ENCODE peak calls at places on chromosome 22, in nine cellular contexts. K is kidney, W is astrocyte of the spinal cord, X is heart left ventricle, F is esophagus muscularis mucosa, J is cardiac fibroblast, Y is HFF-Myc, T is foreskin fibroblast, Q is Panc1. V is an unnamed sample.

GRCh38 chr22:48898524-48899377 is 928.9 kb downstream of the BRD1 start:
- DNase-seq in K (no peak), W (no peak), X (no peak), F (peak), J (no peak), Y (no peak), T (no peak), Q (no peak), V (no peak)

GRCh38 chr22:50527921-50528681 is 1.7 kb downstream of the TYMP start:
- DNase-seq in K (no peak), W (no peak), X (peak), F (no peak), J (no peak), Y (no peak), T (no peak), Q (no peak), V (no peak)

GRCh38 chr22:46906326-46907045 is 144.0 kb downstream of the TBC1D22A start:
- DNase-seq in K (no peak), W (no peak), X (no peak), F (no peak), J (no peak), Y (no peak), T (no peak), Q (no peak), V (no peak)

GRCh38 chr22:24386814-24387550 is 40.4 kb upstream of the ADORA2A start:
- DNase-seq in K (no peak), W (no peak), X (no peak), F (no peak), J (peak), Y (no peak), T (no peak), Q (no peak), V (no peak)

GRCh38 chr22:44452531-44453420 is 45.3 kb downstream of the RTL6 start:
- DNase-seq in K (peak), W (no peak), X (no peak), F (no peak), J (no peak), Y (no peak), T (no peak), Q (no peak), V (no peak)

GRCh38 chr22:44664149-44664548 is 37.9 kb upstream of the PRR5 start:
- DNase-seq in K (peak), W (peak), X (peak), F (peak), J (peak), Y (no peak), T (peak), Q (no peak), V (no peak)

GRCh38 chr22:49208768-49209252 is 618.9 kb downstream of the BRD1 start:
- DNase-seq in K (peak), W (no peak), X (no peak), F (no peak), J (no peak), Y (no peak), T (no peak), Q (no peak), V (no peak)

GRCh38 chr22:33969052-33969451 is 48.8 kb upstream of the LARGE1 start:
- DNase-seq in K (no peak), W (no peak), X (no peak), F (no peak), J (no peak), Y (no peak), T (no peak), Q (no peak), V (no peak)

GRCh38 chr22:23250424-23251363 is 70.4 kb downstream of the BCR start:
- DNase-seq in K (no peak), W (no peak), X (no peak), F (no peak), J (no peak), Y (no peak), T (no peak), Q (no peak), V (no peak)

GRCh38 chr22:48742191-48742555 is 1085.5 kb downstream of the BRD1 start:
- DNase-seq in K (peak), W (no peak), X (peak), F (no peak), J (no peak), Y (no peak), T (no peak), Q (no peak), V (no peak)

GRCh38 chr22:50487290-50488005 is 789 bp downstream of the MIOX start:
- DNase-seq in K (no peak), W (no peak), X (peak), F (no peak), J (no peak), Y (no peak), T (no peak), Q (no peak), V (no peak)

GRCh38 chr22:49855491-49855911 is 1.9 kb downstream of the ZBED4 start:
- DNase-seq in K (no peak), W (peak), X (no peak), F (no peak), J (peak), Y (no peak), T (no peak), Q (no peak), V (no peak)

GRCh38 chr22:44648085-44648820 is 53.8 kb upstream of the PRR5 start:
- DNase-seq in K (peak), W (no peak), X (peak), F (peak), J (no peak), Y (no peak), T (peak), Q (no peak), V (no peak)

GRCh38 chr22:50713571-50714056 is 24.4 kb upstream of the ACR start:
- DNase-seq in K (peak), W (no peak), X (peak), F (no peak), J (no peak), Y (no peak), T (no peak), Q (no peak), V (no peak)

GRCh38 chr22:44685384-44686056 is 16.5 kb upstream of the PRR5 start:
- DNase-seq in K (no peak), W (no peak), X (no peak), F (no peak), J (peak), Y (peak), T (no peak), Q (no peak), V (no peak)

GRCh38 chr22:22941831-22942510 is 54.4 kb downstream of the IGLL5 start:
- DNase-seq in K (no peak), W (no peak), X (peak), F (peak), J (no peak), Y (no peak), T (no peak), Q (no peak), V (no peak)

GRCh38 chr22:49553518-49554295 is 274.0 kb downstream of the BRD1 start:
- DNase-seq in K (peak), W (no peak), X (peak), F (no peak), J (no peak), Y (no peak), T (no peak), Q (no peak), V (no peak)

GRCh38 chr22:23061471-23062280 is 8.6 kb upstream of the GNAZ start:
- DNase-seq in K (peak), W (no peak), X (peak), F (peak), J (no peak), Y (no peak), T (no peak), Q (no peak), V (no peak)

GRCh38 chr22:46070722-46071450 is 79.4 kb upstream of the PPARA start:
- DNase-seq in K (peak), W (peak), X (peak), F (no peak), J (peak), Y (no peak), T (peak), Q (no peak), V (no peak)

GRCh38 chr22:26646158-26646557 is 11.2 kb upstream of the MIAT start:
- DNase-seq in K (no peak), W (no peak), X (no peak), F (no peak), J (peak), Y (no peak), T (peak), Q (no peak), V (no peak)

GRCh38 chr22:47337161-47337621 is 574.7 kb downstream of the TBC1D22A start:
- DNase-seq in K (no peak), W (peak), X (no peak), F (peak), J (peak), Y (peak), T (peak), Q (peak), V (peak)

GRCh38 chr22:48567213-48567975 is 1260.3 kb downstream of the BRD1 start:
- DNase-seq in K (peak), W (no peak), X (peak), F (no peak), J (no peak), Y (no peak), T (no peak), Q (no peak), V (no peak)

GRCh38 chr22:42649261-42650056 is at the start of gene CYB5R3:
- DNase-seq in K (peak), W (peak), X (peak), F (peak), J (peak), Y (no peak), T (peak), Q (no peak), V (no peak)

GRCh38 chr22:45994516-45995404 is 17.8 kb upstream of the WNT7B start:
- DNase-seq in K (peak), W (peak), X (peak), F (no peak), J (peak), Y (no peak), T (peak), Q (no peak), V (no peak)

GRCh38 chr22:32746715-32747114 is 54.8 kb upstream of the TIMP3 start:
- DNase-seq in K (no peak), W (no peak), X (peak), F (no peak), J (no peak), Y (no peak), T (no peak), Q (no peak), V (no peak)

GRCh38 chr22:26476705-26477340 is 6.8 kb downstream of the HPS4 start:
- DNase-seq in K (no peak), W (peak), X (no peak), F (no peak), J (peak), Y (no peak), T (no peak), Q (no peak), V (peak)

GRCh38 chr22:49983148-49984042 is 22.8 kb downstream of the PIM3 start:
- DNase-seq in K (peak), W (no peak), X (peak), F (no peak), J (no peak), Y (no peak), T (no peak), Q (no peak), V (no peak)

GRCh38 chr22:48950151-48950915 is 877.3 kb downstream of the BRD1 start:
- DNase-seq in K (no peak), W (no peak), X (no peak), F (peak), J (no peak), Y (no peak), T (no peak), Q (no peak), V (no peak)

GRCh38 chr22:37021710-37022482 is 2.4 kb downstream of the MPST start:
- DNase-seq in K (peak), W (peak), X (no peak), F (no peak), J (peak), Y (no peak), T (peak), Q (peak), V (no peak)

GRCh38 chr22:18085188-18085587 is 7.4 kb downstream of the PEX26 start:
- DNase-seq in K (no peak), W (no peak), X (no peak), F (no peak), J (peak), Y (no peak), T (peak), Q (no peak), V (no peak)

GRCh38 chr22:41619979-41620645 is 731 bp downstream of the DESI1 start:
- DNase-seq in K (peak), W (no peak), X (peak), F (no peak), J (no peak), Y (no peak), T (no peak), Q (no peak), V (no peak)

GRCh38 chr22:32987081-32987631 is 71.0 kb downstream of the SYN3 start:
- DNase-seq in K (no peak), W (no peak), X (no peak), F (no peak), J (no peak), Y (no peak), T (no peak), Q (no peak), V (peak)

GRCh38 chr22:26471522-26471921 is 12.1 kb downstream of the HPS4 start:
- DNase-seq in K (no peak), W (peak), X (no peak), F (no peak), J (peak), Y (peak), T (peak), Q (peak), V (no peak)

DNA sequence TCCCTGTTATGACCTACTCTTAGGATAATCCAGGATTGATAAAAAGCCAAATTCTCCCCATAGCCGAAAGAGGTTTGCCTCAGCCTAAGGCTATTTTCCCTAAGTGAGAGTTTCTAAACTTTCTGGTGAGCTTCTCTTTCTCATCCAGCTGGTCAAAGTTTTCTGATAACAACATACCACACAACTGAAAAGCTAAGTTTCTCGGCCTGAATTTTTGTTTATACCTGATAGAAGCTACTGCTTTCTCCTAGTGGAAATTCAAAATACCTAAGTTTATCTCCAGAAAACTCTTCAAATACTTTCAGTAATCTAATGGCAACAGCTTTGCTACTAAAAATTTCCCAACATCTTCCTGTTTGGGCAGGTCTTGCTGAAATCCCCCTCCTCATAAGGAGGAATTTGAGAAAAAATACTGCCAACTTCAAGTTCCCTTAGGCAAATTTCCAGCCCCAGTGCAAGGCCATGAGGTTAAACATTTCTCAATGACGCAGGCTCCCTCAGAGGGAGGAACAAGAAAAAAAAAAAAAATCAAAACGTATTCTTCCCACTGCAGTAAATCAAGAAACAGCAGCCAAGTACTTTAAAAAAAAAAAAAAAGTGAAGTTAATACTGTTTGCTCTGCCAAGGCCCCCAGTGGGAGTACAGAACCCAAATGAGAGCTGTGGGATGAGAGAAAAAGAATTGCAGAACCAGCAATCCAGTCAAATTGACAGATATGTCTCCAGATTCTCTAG is 127.0 kb downstream of the MRTFA start:
- DNase-seq in K (no peak), W (peak), X (no peak), F (no peak), J (peak), Y (no peak), T (peak), Q (no peak), V (peak)
- H3K4me3 ChIP-seq in K (peak), W (no peak), X (no peak), F (no peak), J (no peak), Y (no peak), T (no peak), Q (no peak), V (no peak)

GRCh38 chr22:29838599-29838956 is 504 bp upstream of the ASCC2 start:
- DNase-seq in K (no peak), W (no peak), X (no peak), F (no peak), J (no peak), Y (no peak), T (no peak), Q (no peak), V (no peak)

GRCh38 chr22:29842172-29842571 is 4.1 kb upstream of the ASCC2 start:
- DNase-seq in K (no peak), W (no peak), X (no peak), F (no peak), J (no peak), Y (no peak), T (no peak), Q (no peak), V (no peak)

GRCh38 chr22:29846290-29846689 is 8.2 kb upstream of the ASCC2 start:
- DNase-seq in K (no peak), W (no peak), X (no peak), F (no peak), J (no peak), Y (no peak), T (no peak), Q (no peak), V (no peak)

GRCh38 chr22:29840498-29840897 is 2.4 kb upstream of the ASCC2 start:
- DNase-seq in K (no peak), W (no peak), X (no peak), F (no peak), J (no peak), Y (no peak), T (peak), Q (no peak), V (no peak)

GRCh38 chr22:29842740-29843139 is 4.7 kb upstream of the ASCC2 start:
- DNase-seq in K (no peak), W (peak), X (no peak), F (no peak), J (peak), Y (peak), T (peak), Q (peak), V (peak)
- TF ChIP-seq CTCF in K (no peak), W (no peak), X (no peak), F (no peak), J (no peak), Y (no peak), T (no peak), Q (no peak), V (no peak)

DNA sequence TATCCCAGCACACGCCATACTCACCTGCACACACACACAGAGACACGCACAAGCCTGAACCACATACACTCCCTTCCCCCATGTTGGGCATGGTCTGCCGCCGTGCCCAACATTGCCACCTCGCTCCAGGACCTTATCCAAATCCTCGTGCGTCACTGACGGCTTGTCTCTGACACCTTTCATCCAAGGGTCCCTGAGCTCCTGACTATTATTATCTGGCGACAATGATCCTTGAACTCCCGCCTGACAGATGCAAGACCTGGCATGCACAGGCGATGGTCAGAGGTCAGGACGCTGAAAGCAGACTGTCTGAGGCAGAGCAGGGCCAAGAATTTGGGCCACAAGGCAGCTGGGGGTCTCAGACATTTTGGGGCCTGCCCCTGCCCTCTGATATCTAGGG is 4.2 kb downstream of the MB start:
- DNase-seq in K (peak), W (no peak), X (no peak), F (no peak), J (no peak), Y (no peak), T (no peak), Q (no peak), V (no peak)
- H3K4me3 ChIP-seq in K (no peak), W (no peak), X (peak), F (no peak), J (no peak), Y (no peak), T (no peak), Q (no peak), V (no peak)

DNA sequence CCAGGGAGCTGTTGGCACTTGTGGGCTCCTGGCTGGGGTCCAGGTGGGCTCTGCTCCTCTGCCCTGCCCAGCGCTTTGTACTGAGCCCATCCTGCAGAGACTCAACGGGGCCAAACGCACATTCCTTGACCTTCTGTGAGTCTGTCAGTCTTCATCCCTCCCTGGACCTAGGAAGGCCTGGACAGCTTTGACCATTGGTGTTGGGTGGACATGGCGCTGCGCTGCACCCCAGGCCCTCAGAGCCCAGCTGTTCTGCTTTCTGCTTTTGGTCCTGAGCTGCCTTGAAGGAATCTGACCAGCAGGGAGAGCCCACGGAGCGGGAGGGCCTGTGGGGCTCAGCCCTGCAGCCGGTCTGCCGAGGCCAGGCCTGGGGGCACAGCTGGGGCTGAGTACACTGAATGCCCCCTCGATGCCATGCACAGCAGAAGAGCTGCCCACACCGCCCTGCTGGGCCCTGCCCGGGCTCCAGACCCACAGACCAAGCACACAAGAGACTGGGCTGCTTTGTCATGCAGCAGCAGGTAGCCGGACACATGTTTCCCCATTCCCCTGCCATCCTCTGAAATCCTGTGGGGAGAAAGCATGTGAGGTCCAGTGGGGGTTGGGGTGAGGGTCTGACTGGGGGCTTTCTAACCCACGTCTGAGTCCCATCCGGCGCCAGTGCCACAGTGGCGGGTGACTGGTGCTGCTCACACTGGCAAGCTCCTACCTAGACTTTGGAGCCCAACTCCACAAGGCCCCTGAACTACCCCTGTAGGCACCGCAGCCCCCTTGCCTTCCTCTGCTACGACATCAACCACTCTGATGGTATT is 24.1 kb upstream of the CCDC188 start:
- DNase-seq in K (no peak), W (no peak), X (no peak), F (no peak), J (peak), Y (no peak), T (no peak), Q (no peak), V (no peak)
- TF ChIP-seq CTCF in K (no peak), W (peak), X (peak), F (no peak), J (peak), Y (peak), T (peak), Q (peak), V (peak)

DNA sequence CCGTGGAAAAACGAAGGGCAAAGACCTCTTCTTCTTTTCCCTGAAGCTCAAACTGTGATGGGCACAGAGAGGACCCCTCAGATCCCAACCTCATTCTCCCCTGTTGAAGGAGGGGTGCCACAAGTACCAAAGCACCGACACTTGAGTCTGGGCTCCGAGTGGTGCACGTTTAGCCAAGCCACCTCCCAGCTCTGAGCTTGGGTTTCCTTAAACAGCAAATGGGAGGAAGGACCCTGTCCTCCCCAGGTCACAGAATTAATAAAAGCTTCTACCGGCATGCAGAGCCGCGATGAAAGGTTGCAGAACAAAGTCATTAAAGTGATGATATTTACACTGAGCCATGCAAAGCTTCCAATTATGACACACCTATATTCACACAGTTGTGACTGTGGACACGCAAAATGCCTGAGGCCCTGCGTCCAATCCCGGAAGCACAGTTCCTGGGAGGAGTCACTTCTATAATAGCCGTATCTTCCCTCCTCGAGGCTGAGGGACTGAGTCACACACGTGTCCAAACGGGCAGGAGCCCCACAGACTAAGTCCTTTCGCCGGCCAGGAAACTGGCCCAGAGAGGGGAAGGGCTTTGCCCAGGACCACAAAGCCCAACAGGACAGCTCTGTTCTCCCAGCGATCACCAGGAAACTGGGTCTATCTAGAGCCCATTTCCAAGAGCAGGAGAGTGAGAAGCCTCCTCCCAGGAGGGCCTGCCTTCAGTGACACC is 922 bp upstream of the CSNK1E start:
- DNase-seq in K (peak), W (peak), X (peak), F (no peak), J (peak), Y (peak), T (peak), Q (peak), V (peak)
- H3K4me3 ChIP-seq in K (peak), W (peak), X (peak), F (peak), J (no peak), Y (peak), T (peak), Q (peak), V (peak)